ENCODE peak calls at places on chromosomes 16 and 17, in six cellular contexts. N is neural crest cell; M is NCI-H1092; W is activated CD4-positive, alpha-beta memory T cell treated with anti-CD3 and anti-CD28 coated beads, Interleukin-2, amount 10 ng/mL, durations not matched to agents 7 days and 5 days; R is stimulated activated CD4-positive, alpha-beta T cell treated with anti-CD3 and anti-CD28 coated beads, TNF-alpha, amount 100 ng/mL, for 24 hours; Y is tibial artery. S is an unnamed sample.

GRCh38 chr17:33292981-33293867 is at the start of gene ASIC2:
- DNase-seq in N (peak; percentile 8), M (peak; percentile 45), W (no peak), R (no peak), Y (no peak), S (no peak)

GRCh38 chr16:787978-788398 is at the start of gene RPUSD1:
- DNase-seq in N (no peak), M (no peak), W (no peak), R (no peak), Y (no peak), S (no peak)

GRCh38 chr17:76022973-76023899 is 3.9 kb downstream of the EVPL start:
- DNase-seq in N (no peak), M (no peak), W (no peak), R (no peak), Y (no peak), S (no peak)

GRCh38 chr16:63315229-63315628 is 1279.0 kb upstream of the CDH8 start:
- DNase-seq in N (no peak), M (no peak), W (no peak), R (no peak), Y (no peak), S (no peak)

GRCh38 chr17:83054518-83055125 is 24.8 kb upstream of the METRNL start:
- DNase-seq in N (no peak), M (no peak), W (no peak), R (no peak), Y (no peak), S (no peak)

GRCh38 chr17:4446326-4447051 is 12.7 kb downstream of the SPNS3 start:
- DNase-seq in N (no peak), M (no peak), W (no peak), R (no peak), Y (no peak), S (no peak)

GRCh38 chr17:77282524-77283515 is 142.1 kb downstream of the SEC14L1 start:
- DNase-seq in N (no peak), M (no peak), W (no peak), R (no peak), Y (no peak), S (no peak)

GRCh38 chr16:1601031-1601430 is 10.8 kb downstream of the IFT140 start:
- DNase-seq in N (no peak), M (no peak), W (no peak), R (no peak), Y (no peak), S (no peak)

GRCh38 chr17:35390663-35391062 is 17.2 kb upstream of the SLFN11 start:
- DNase-seq in N (no peak), M (no peak), W (no peak), R (no peak), Y (no peak), S (no peak)

GRCh38 chr16:87764600-87765472 is 950 bp downstream of the KLHDC4 start:
- DNase-seq in N (no peak), M (no peak), W (peak; percentile 58), R (no peak), Y (no peak), S (peak; percentile 60)

GRCh38 chr17:77251622-77252021 is 110.9 kb downstream of the SEC14L1 start:
- DNase-seq in N (no peak), M (no peak), W (no peak), R (no peak), Y (no peak), S (no peak)

GRCh38 chr17:70521821-70522256 is 352.5 kb downstream of the KCNJ2 start:
- DNase-seq in N (no peak), M (peak; percentile 29), W (no peak), R (no peak), Y (peak; percentile 50), S (no peak)

GRCh38 chr17:11986939-11987329 is 10.3 kb downstream of the ZNF18 start:
- DNase-seq in N (no peak), M (no peak), W (no peak), R (no peak), Y (no peak), S (no peak)

GRCh38 chr17:45705123-45706009 is 78.8 kb upstream of the CRHR1 start:
- DNase-seq in N (no peak), M (no peak), W (no peak), R (no peak), Y (no peak), S (no peak)

GRCh38 chr17:17606416-17607000 is 15.0 kb upstream of the PEMT start:
- DNase-seq in N (no peak), M (no peak), W (no peak), R (no peak), Y (no peak), S (no peak)

GRCh38 chr16:20853981-20854620 is 46.1 kb downstream of the DCUN1D3 start:
- DNase-seq in N (no peak), M (no peak), W (no peak), R (no peak), Y (no peak), S (no peak)

GRCh38 chr17:1574697-1575471 is 12.3 kb upstream of the PITPNA start:
- DNase-seq in N (no peak), M (peak; percentile 61), W (no peak), R (no peak), Y (no peak), S (no peak)

GRCh38 chr16:46842192-46842895 is 11.4 kb upstream of the C16orf87 start:
- DNase-seq in N (no peak), M (no peak), W (no peak), R (no peak), Y (no peak), S (no peak)

GRCh38 chr17:4920351-4921048 is 11.6 kb upstream of the GP1BA start:
- DNase-seq in N (no peak), M (no peak), W (no peak), R (no peak), Y (no peak), S (no peak)

GRCh38 chr17:62085511-62086408 is 20.7 kb upstream of the MED13 start:
- DNase-seq in N (no peak), M (no peak), W (peak; percentile 41), R (no peak), Y (no peak), S (no peak)

GRCh38 chr17:60832206-60832605 is 154.6 kb downstream of the BCAS3 start:
- DNase-seq in N (peak; percentile 8), M (no peak), W (no peak), R (no peak), Y (no peak), S (peak; percentile 67)

GRCh38 chr17:64772845-64773299 is 110.8 kb upstream of the SMURF2 start:
- DNase-seq in N (no peak), M (no peak), W (no peak), R (no peak), Y (no peak), S (no peak)

GRCh38 chr17:1034652-1035210 is 37.8 kb downstream of the TIMM22 start:
- DNase-seq in N (no peak), M (no peak), W (no peak), R (no peak), Y (no peak), S (no peak)

GRCh38 chr17:76451480-76451879 is 1.5 kb downstream of the UBE2O start:
- DNase-seq in N (no peak), M (no peak), W (no peak), R (no peak), Y (no peak), S (no peak)

GRCh38 chr16:21001262-21001661 is 100.7 kb downstream of the LYRM1 start:
- DNase-seq in N (no peak), M (no peak), W (peak; percentile 32), R (no peak), Y (no peak), S (peak; percentile 25)

GRCh38 chr17:6191405-6192095 is 121.4 kb downstream of the WSCD1 start:
- DNase-seq in N (no peak), M (no peak), W (no peak), R (no peak), Y (no peak), S (no peak)

GRCh38 chr17:13346996-13347762 is 254.6 kb downstream of the HS3ST3A1 start:
- DNase-seq in N (no peak), M (no peak), W (no peak), R (no peak), Y (no peak), S (no peak)

GRCh38 chr17:81387235-81388060 is 7.8 kb upstream of the BAHCC1 start:
- DNase-seq in N (peak; percentile 48), M (no peak), W (peak; percentile 45), R (peak; percentile 34), Y (no peak), S (peak; percentile 16)

S was measured in DND-41.